ENCODE peak calls at places on chromosomes 1 and 21, in four cellular contexts. A is mesendoderm, T is IMR-90, V is H1. Y is an unnamed sample.

GRCh38 chr1:20588634-20589225 is at the start of gene CDA:
- DNase-seq in A (peak; percentile 42), T (no peak), V (no peak), Y (peak; percentile 78)

GRCh38 chr1:213125686-213126085 is 74.6 kb downstream of the RPS6KC1 start:
- DNase-seq in A (no peak), V (no peak), T (no peak), Y (no peak)

GRCh38 chr1:62397301-62397700 is 39.5 kb upstream of the USP1 start:
- DNase-seq in V (no peak), T (no peak), A (no peak), Y (no peak)

GRCh38 chr1:21117159-21117953 is 59.3 kb downstream of the EIF4G3 start:
- DNase-seq in V (no peak), A (no peak), T (no peak), Y (no peak)

GRCh38 chr1:204885288-204885711 is 14.6 kb downstream of the NFASC start:
- DNase-seq in T (no peak), A (no peak), V (peak; percentile 27), Y (no peak)

GRCh38 chr1:203521071-203521794 is 27.3 kb downstream of the OPTC start:
- DNase-seq in T (peak; percentile 30), A (no peak), V (no peak), Y (no peak)

GRCh38 chr1:73839922-73840321 is 358.1 kb downstream of the LRRIQ3 start:
- DNase-seq in A (peak; percentile 13), T (no peak), V (no peak), Y (no peak)

GRCh38 chr21:31946236-31946635 is 73.4 kb downstream of the HUNK start:
- DNase-seq in V (no peak), T (peak; percentile 52), A (no peak), Y (no peak)

GRCh38 chr1:109980324-109981127 is 4.0 kb upstream of the AHCYL1 start:
- DNase-seq in T (no peak), V (no peak), A (peak; percentile 68), Y (peak; percentile 64)

GRCh38 chr1:213675043-213675442 is 312.7 kb upstream of the PROX1 start:
- DNase-seq in A (no peak), T (no peak), V (no peak), Y (no peak)

GRCh38 chr1:74964508-74964907 is 169.7 kb upstream of the LHX8 start:
- DNase-seq in A (no peak), T (no peak), V (no peak), Y (no peak)

GRCh38 chr21:44804762-44805161 is 3.1 kb upstream of the UBE2G2 start:
- DNase-seq in A (no peak), T (no peak), V (no peak), Y (no peak)

GRCh38 chr1:202279806-202280205 is 61.9 kb downstream of the UBE2T start:
- DNase-seq in A (no peak), V (no peak), T (peak; percentile 14), Y (no peak)

GRCh38 chr21:15749868-15750174 is 20.0 kb downstream of the USP25 start:
- DNase-seq in V (no peak), T (peak; percentile 18), A (no peak), Y (no peak)

GRCh38 chr21:37869661-37870060 is 46.6 kb downstream of the KCNJ6 start:
- DNase-seq in V (no peak), T (no peak), A (no peak), Y (no peak)

GRCh38 chr1:229867726-229868125 is 199.3 kb upstream of the GALNT2 start:
- DNase-seq in V (no peak), T (no peak), A (no peak), Y (no peak)

GRCh38 chr21:33801424-33802405 is 113.9 kb downstream of the ATP5PO start:
- DNase-seq in T (peak; percentile 80), A (peak; percentile 39), V (no peak), Y (no peak)

GRCh38 chr1:30719406-30720270 is 3.7 kb downstream of the MATN1 start:
- DNase-seq in T (peak; percentile 50), A (no peak), V (no peak), Y (no peak)

GRCh38 chr21:28636988-28637691 is 355.5 kb downstream of the LTN1 start:
- DNase-seq in V (no peak), T (peak; percentile 94), A (no peak), Y (no peak)

GRCh38 chr1:159473335-159473734 is 33.8 kb downstream of the OR10J1 start:
- DNase-seq in V (no peak), T (no peak), A (no peak), Y (no peak)

GRCh38 chr1:31666290-31666963 is 21.8 kb upstream of the PEF1 start:
- DNase-seq in A (no peak), T (peak; percentile 46), V (no peak), Y (no peak)

GRCh38 chr1:8858112-8858668 is 20.3 kb downstream of the ENO1 start:
- DNase-seq in V (no peak), T (peak; percentile 88), A (peak; percentile 82), Y (no peak)

GRCh38 chr21:46284077-46284644 is 1.2 kb downstream of the MCM3AP start:
- DNase-seq in V (no peak), A (no peak), T (no peak), Y (no peak)

GRCh38 chr1:97093742-97094141 is 372.2 kb downstream of the PTBP2 start:
- DNase-seq in T (peak; percentile 83), V (no peak), A (no peak), Y (no peak)

GRCh38 chr21:26842300-26842699 is 2.9 kb downstream of the ADAMTS1 start:
- DNase-seq in T (peak; percentile 64), A (no peak), V (no peak), Y (no peak)

GRCh38 chr1:119380304-119380703 is 11.7 kb downstream of the HAO2 start:
- DNase-seq in V (no peak), A (no peak), T (no peak), Y (no peak)

GRCh38 chr1:39142394-39143060 is 62.0 kb upstream of the MACF1 start:
- DNase-seq in V (no peak), A (peak; percentile 94), T (no peak), Y (peak; percentile 80)

GRCh38 chr21:29501451-29501850 is 202.7 kb downstream of the BACH1 start:
- DNase-seq in T (peak; percentile 88), V (no peak), A (no peak), Y (no peak)

GRCh38 chr1:240237305-240237721 is 145.6 kb downstream of the FMN2 start:
- DNase-seq in A (peak; percentile 47), T (peak; percentile 65), V (no peak), Y (no peak)

GRCh38 chr1:97254731-97255463 is 533.3 kb downstream of the PTBP2 start:
- DNase-seq in V (no peak), T (no peak), A (no peak), Y (no peak)

GRCh38 chr1:117275055-117275454 is 64.3 kb upstream of the VTCN1 start:
- DNase-seq in A (no peak), T (peak; percentile 49), V (no peak), Y (no peak)

GRCh38 chr1:41317356-41317755 is 43.9 kb upstream of the FOXO6 start:
- DNase-seq in A (peak; percentile 62), V (peak; percentile 35), T (no peak), Y (no peak)

GRCh38 chr1:231691618-231692259 is 65.1 kb downstream of the DISC1 start:
- DNase-seq in T (peak; percentile 47), V (peak; percentile 86), A (peak; percentile 73), Y (peak; percentile 76)

GRCh38 chr1:152347116-152347728 is 12.6 kb downstream of the FLG2 start:
- DNase-seq in T (peak; percentile 52), V (peak; percentile 48), A (peak; percentile 58), Y (no peak)

GRCh38 chr1:57091642-57092041 is 125.8 kb upstream of the C8B start:
- DNase-seq in V (no peak), A (no peak), T (no peak), Y (no peak)

GRCh38 chr1:205313681-205314308 is 7.8 kb downstream of the NUAK2 start:
- DNase-seq in V (peak; percentile 79), A (peak; percentile 98), T (peak; percentile 86), Y (peak; percentile 94)

GRCh38 chr1:159938221-159938852 is 7.1 kb downstream of the IGSF9 start:
- DNase-seq in T (no peak), V (no peak), A (no peak), Y (no peak)

GRCh38 chr1:91689586-91690481 is 189.2 kb downstream of the CDC7 start:
- DNase-seq in V (no peak), T (no peak), A (no peak), Y (no peak)

GRCh38 chr1:57378564-57378963 is 45.3 kb downstream of the DAB1 start:
- DNase-seq in A (no peak), V (no peak), T (no peak), Y (no peak)

GRCh38 chr1:193368302-193368701 is 181.9 kb upstream of the B3GALT2 start:
- DNase-seq in T (no peak), V (no peak), A (no peak), Y (no peak)
- H3K56ac ChIP-seq in T (no peak overlapping the region), V (no peak overlapping the region), A (no peak overlapping the region), Y (no peak overlapping the region)

DNA sequence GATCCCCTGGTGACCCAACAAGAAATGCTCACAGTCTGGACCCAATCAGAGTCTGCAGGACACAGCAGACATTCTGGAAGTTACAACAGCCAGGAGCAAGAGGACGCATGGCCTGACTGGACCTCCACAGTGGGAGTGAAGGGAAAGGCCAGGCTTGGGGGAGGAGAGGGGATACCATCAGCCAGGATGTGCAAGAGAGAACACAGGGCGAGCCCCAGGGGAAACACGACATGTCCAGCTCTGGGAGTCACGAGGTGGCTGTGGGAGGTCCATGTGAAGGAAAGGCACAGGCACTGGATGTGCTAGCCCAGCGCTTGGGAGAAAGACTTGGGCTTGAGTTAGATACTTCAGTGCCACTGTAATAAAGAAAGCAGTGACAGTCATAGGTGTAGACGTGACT is 87.3 kb downstream of the HSF2BP start:
- DNase-seq in T (no peak), A (no peak), V (no peak), Y (no peak)
- H2BK5ac ChIP-seq in T (no peak overlapping the region), A (no peak overlapping the region), V (no peak overlapping the region), Y (no peak overlapping the region)

GRCh38 chr1:66752000-66752592 is at the start of gene DYNLT5:
- DNase-seq in T (peak; percentile 43), A (peak; percentile 80), V (peak; percentile 79), Y (peak; percentile 78)
- H3K18ac ChIP-seq in T (no peak within 1 kb of the TSS), A (no peak within 1 kb of the TSS), V (peak within 1 kb of the TSS; percentile 36), Y (no peak within 1 kb of the TSS)

GRCh38 chr1:53549287-53549686 is 90.1 kb downstream of the DMRTB1 start:
- DNase-seq in T (no peak), A (no peak), V (no peak), Y (no peak)
- H3K56ac ChIP-seq in T (no peak overlapping the region), A (no peak overlapping the region), V (no peak overlapping the region), Y (no peak overlapping the region)

GRCh38 chr1:1068077-1068373 is 6.1 kb downstream of the RNF223 start:
- DNase-seq in A (no peak), V (no peak), T (no peak), Y (no peak)

GRCh38 chr1:1069711-1070676 is 4.1 kb downstream of the RNF223 start:
- DNase-seq in T (peak; percentile 29), V (no peak), A (peak; percentile 27), Y (no peak)

GRCh38 chr1:1067284-1068076 is 6.6 kb downstream of the RNF223 start:
- DNase-seq in V (no peak), A (no peak), T (no peak), Y (no peak)

GRCh38 chr1:1068374-1069060 is 5.6 kb downstream of the RNF223 start:
- DNase-seq in A (no peak), T (no peak), V (peak; percentile 71), Y (peak; percentile 74)

GRCh38 chr1:1069061-1069710 is 4.9 kb downstream of the RNF223 start:
- DNase-seq in T (peak; percentile 40), V (peak; percentile 99), A (peak; percentile 88), Y (peak; percentile 88)
- H2BK5ac ChIP-seq in T (peak overlapping the region; percentile 74), V (peak overlapping the region; percentile 93), A (no peak overlapping the region), Y (no peak overlapping the region)

Y was measured in H9.